ENCODE peak calls at places on chromosomes 12 and 14, in nine cellular contexts. V is CD8-positive, alpha-beta memory T cell; S is sciatic nerve; W is endothelial cell; N is HEK293T; A is GM12865; I is colonic mucosa; E is NCI-H1436; X is progenitor cell of endocrine pancreas. M is an unnamed sample.

GRCh38 chr14:101780390-101780789 is 18.9 kb downstream of the PPP2R5C start:
- DNase-seq in V (no peak), S (no peak), W (no peak), N (no peak), A (no peak), I (no peak), E (no peak), X (no peak), M (no peak)

GRCh38 chr12:95623554-95624170 is 72.4 kb upstream of the USP44 start:
- DNase-seq in V (peak), S (peak), W (peak), N (peak), A (peak), I (peak), E (no peak), X (peak), M (peak)

GRCh38 chr12:65327207-65328076 is 49.0 kb downstream of the MSRB3 start:
- DNase-seq in V (no peak), S (no peak), W (no peak), N (no peak), A (no peak), I (no peak), E (no peak), X (no peak), M (no peak)

GRCh38 chr12:48816148-48816854 is 2.0 kb upstream of the CACNB3 start:
- DNase-seq in V (no peak), S (no peak), W (no peak), N (no peak), A (no peak), I (peak), E (no peak), X (no peak), M (peak)

GRCh38 chr14:92316937-92317336 is 6.0 kb upstream of the SLC24A4 start:
- DNase-seq in V (no peak), S (no peak), W (no peak), N (no peak), A (peak), I (no peak), E (no peak), X (no peak), M (no peak)

GRCh38 chr12:4369548-4369947 is 10.0 kb downstream of the FGF23 start:
- DNase-seq in V (no peak), S (no peak), W (no peak), N (no peak), A (no peak), I (no peak), E (no peak), X (no peak), M (no peak)

GRCh38 chr14:51704465-51705050 is 52.8 kb downstream of the FRMD6 start:
- DNase-seq in V (no peak), S (no peak), W (peak), N (no peak), A (no peak), I (no peak), E (no peak), X (no peak), M (no peak)

GRCh38 chr12:64716839-64717455 is 42.3 kb downstream of the GNS start:
- DNase-seq in V (no peak), S (no peak), W (no peak), N (no peak), A (no peak), I (no peak), E (no peak), X (no peak), M (no peak)

GRCh38 chr12:42135264-42135814 is 9.3 kb downstream of the GXYLT1 start:
- DNase-seq in V (no peak), S (no peak), W (no peak), N (no peak), A (no peak), I (no peak), E (no peak), X (no peak), M (no peak)

GRCh38 chr14:95140060-95140858 is 17.1 kb downstream of the DICER1 start:
- DNase-seq in V (no peak), S (no peak), W (no peak), N (no peak), A (no peak), I (no peak), E (no peak), X (no peak), M (no peak)

GRCh38 chr12:59067068-59067467 is 146.8 kb upstream of the LRIG3 start:
- DNase-seq in V (no peak), S (no peak), W (no peak), N (no peak), A (peak), I (no peak), E (no peak), X (no peak), M (no peak)

GRCh38 chr12:96221391-96221790 is 27.2 kb downstream of the ELK3 start:
- DNase-seq in V (no peak), S (no peak), W (no peak), N (no peak), A (no peak), I (no peak), E (no peak), X (no peak), M (no peak)

GRCh38 chr12:115227137-115227615 is 543.2 kb upstream of the TBX3 start:
- DNase-seq in V (no peak), S (no peak), W (no peak), N (no peak), A (no peak), I (no peak), E (no peak), X (no peak), M (no peak)

GRCh38 chr12:123891011-123891410 is 81.6 kb downstream of the CCDC92 start:
- DNase-seq in V (no peak), S (no peak), W (no peak), N (no peak), A (no peak), I (no peak), E (no peak), X (no peak), M (no peak)

GRCh38 chr14:100049220-100049619 is 16.0 kb upstream of the EVL start:
- DNase-seq in V (no peak), S (no peak), W (no peak), N (no peak), A (no peak), I (no peak), E (no peak), X (no peak), M (no peak)